ENCODE peak calls at places on chromosomes 13 and 19, in nine cellular contexts. J, M, K, G, H, W, T, B and D are unnamed samples.

GRCh38 chr19:48394331-48395169 is 1.1 kb downstream of the GRIN2D start:
- DNase-seq in B (no peak), M (no peak), T (no peak), W (no peak), G (no peak), J (peak), K (no peak), H (no peak), D (no peak)

GRCh38 chr13:32086791-32087441 is 55.3 kb downstream of the FRY start:
- DNase-seq in B (no peak), K (no peak), T (peak), G (no peak), M (no peak), H (no peak), W (no peak), J (no peak), D (no peak)

GRCh38 chr13:113989585-113990300 is 15.9 kb upstream of the C13orf46 start:
- DNase-seq in M (no peak), J (no peak), B (peak), W (no peak), G (no peak), T (no peak), H (no peak), K (no peak), D (no peak)

GRCh38 chr19:794989-795658 is 2.1 kb upstream of the PTBP1 start:
- DNase-seq in B (no peak), H (no peak), J (peak), T (no peak), W (no peak), G (no peak), K (no peak), M (no peak), D (no peak)

GRCh38 chr13:112808377-112809140 is 118.7 kb downstream of the ATP11A start:
- DNase-seq in J (no peak), M (no peak), G (no peak), W (no peak), T (no peak), K (no peak), B (no peak), H (no peak), D (no peak)

GRCh38 chr19:53102701-53103140 is 501 bp downstream of the ZNF160 start:
- DNase-seq in H (no peak), W (peak), G (no peak), K (peak), T (peak), M (no peak), J (no peak), B (peak), D (peak)

GRCh38 chr13:43786766-43787517 is at the start of gene ENOX1:
- DNase-seq in K (peak), H (peak), G (no peak), B (peak), J (peak), W (peak), M (no peak), T (peak), D (peak)

GRCh38 chr13:72255908-72256307 is 388.9 kb upstream of the DACH1 start:
- DNase-seq in H (no peak), T (peak), W (peak), G (no peak), B (no peak), K (peak), M (no peak), J (peak), D (peak)

GRCh38 chr13:47455581-47455980 is 545.5 kb downstream of the SUCLA2 start:
- DNase-seq in K (peak), H (no peak), W (no peak), G (no peak), J (no peak), B (no peak), T (peak), M (no peak), D (peak)

GRCh38 chr19:54451331-54451871 is 2.4 kb downstream of the LENG8 start:
- DNase-seq in J (no peak), K (no peak), T (peak), M (no peak), G (no peak), H (no peak), W (peak), B (peak), D (no peak)

GRCh38 chr19:44582581-44583265 is 30.6 kb upstream of the IGSF23 start:
- DNase-seq in M (no peak), T (peak), W (no peak), B (no peak), H (no peak), K (peak), G (no peak), J (peak), D (peak)
- TF ChIP-seq CTCF in M (no peak), T (peak), W (peak), B (peak), H (peak), K (peak), G (peak), J (peak), D (peak)

GRCh38 chr19:42081584-42082258 is 5.8 kb downstream of the ZNF574 start:
- DNase-seq in H (no peak), G (no peak), T (peak), M (no peak), B (no peak), K (peak), W (peak), J (no peak), D (peak)
- TF ChIP-seq CTCF in H (peak), G (peak), T (peak), M (peak), B (no peak), K (peak), W (peak), J (peak), D (peak)

GRCh38 chr13:66714795-66715194 is 515.3 kb downstream of the PCDH9 start:
- DNase-seq in K (no peak), B (no peak), T (peak), W (no peak), M (no peak), G (no peak), H (no peak), J (no peak), D (no peak)
- TF ChIP-seq CTCF in K (peak), B (no peak), T (no peak), W (no peak), M (no peak), G (peak), H (no peak), J (peak), D (peak)

DNA sequence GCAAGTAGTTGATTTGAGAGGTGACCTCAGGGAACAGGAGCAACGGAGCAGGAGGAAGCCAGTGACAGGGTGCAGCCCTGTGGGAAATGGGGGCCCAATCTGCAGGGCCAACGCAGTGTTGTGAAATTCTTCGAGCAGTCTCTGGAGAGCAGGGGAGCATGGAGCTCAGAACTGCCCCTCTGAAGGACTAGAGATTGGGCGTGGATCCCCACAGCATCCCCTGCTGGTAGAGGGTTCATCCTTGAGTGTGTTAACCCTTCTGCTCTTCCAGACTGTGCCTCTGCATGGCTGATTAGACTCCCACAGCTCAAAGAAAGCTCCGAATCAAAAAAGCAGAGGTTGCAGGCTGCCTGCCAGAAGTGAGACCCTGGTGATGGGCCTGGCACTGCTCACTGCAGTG is 77.9 kb upstream of the UQCRFS1 start:
- DNase-seq in K (no peak), T (no peak), J (no peak), B (no peak), H (no peak), W (no peak), G (no peak), M (no peak), D (no peak)
- TF ChIP-seq CTCF in K (no peak), T (no peak), J (peak), B (no peak), H (no peak), W (no peak), G (no peak), M (no peak), D (no peak)

GRCh38 chr19:55563261-55563690 is 17.4 kb downstream of the ZNF579 start:
- DNase-seq in B (no peak), T (no peak), K (peak), H (no peak), M (no peak), W (no peak), J (no peak), G (no peak), D (no peak)

DNA sequence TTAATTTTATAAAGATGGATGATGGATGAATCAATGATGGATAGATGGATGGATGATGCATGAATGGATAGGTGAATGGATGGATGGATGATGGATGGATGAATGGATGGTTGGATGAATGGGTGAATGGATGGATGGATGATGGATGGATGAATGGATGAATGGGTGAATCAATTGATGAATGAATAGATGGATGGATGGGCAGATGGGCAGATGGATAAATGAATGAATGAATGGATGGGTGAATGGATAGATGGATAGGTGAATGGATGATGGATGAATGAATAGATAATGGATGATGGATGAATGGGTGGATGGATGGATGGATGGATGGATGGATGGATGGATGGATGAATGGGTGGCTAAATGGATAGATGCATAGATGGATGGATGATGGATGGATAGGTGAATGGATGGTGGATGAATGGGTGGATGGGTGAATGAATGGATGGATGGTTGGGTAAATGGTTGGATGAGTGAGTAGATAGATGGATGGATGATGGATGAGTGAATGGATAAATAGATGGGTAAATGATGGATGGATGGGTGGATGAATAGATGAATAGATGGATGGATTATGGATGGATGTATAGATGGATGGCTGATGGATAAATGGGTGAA is 12.8 kb downstream of the ZNF579 start:
- DNase-seq in J (no peak), K (no peak), H (no peak), G (no peak), M (no peak), B (no peak), T (no peak), W (no peak), D (no peak)
- TF ChIP-seq CTCF in J (no peak), K (no peak), H (no peak), G (no peak), M (no peak), B (no peak), T (no peak), W (no peak), D (no peak)

DNA sequence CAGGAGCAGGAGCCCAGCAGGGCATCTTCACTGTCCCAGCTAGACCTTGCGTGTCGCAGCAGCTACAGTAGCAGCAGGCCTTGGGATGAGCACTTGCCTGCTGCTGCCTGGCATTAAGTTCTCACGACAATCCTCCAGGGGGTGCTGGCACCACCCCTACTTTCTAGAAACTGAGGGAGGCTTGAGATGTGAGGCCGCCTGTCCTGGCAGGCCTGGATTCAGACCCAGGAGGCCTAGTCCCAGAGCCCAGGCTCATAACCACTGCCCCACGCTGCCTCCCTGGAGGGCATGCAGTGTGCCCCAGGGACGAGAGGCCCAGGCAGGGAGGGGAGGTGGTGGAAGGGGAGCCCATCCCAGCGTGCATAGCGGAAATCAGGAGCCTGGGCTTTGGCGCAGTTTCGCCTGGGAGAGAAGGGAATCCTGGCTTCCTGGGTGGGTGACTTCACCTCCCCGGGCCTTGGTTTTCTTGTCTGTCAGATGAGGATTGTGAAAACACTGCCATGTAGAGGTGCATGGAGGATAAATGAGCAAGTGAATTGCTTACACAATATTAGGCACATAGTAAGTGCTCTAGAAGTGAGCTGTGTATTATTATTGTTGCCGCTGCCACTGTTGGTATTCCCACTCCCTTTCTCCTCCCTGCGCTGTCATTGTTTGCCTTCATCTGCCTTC is 26.1 kb downstream of the PPP5C start:
- DNase-seq in M (no peak), B (no peak), W (peak), K (peak), T (peak), G (no peak), J (peak), H (no peak), D (peak)
- TF ChIP-seq CTCF in M (no peak), B (no peak), W (peak), K (peak), T (peak), G (peak), J (peak), H (peak), D (peak)

DNA sequence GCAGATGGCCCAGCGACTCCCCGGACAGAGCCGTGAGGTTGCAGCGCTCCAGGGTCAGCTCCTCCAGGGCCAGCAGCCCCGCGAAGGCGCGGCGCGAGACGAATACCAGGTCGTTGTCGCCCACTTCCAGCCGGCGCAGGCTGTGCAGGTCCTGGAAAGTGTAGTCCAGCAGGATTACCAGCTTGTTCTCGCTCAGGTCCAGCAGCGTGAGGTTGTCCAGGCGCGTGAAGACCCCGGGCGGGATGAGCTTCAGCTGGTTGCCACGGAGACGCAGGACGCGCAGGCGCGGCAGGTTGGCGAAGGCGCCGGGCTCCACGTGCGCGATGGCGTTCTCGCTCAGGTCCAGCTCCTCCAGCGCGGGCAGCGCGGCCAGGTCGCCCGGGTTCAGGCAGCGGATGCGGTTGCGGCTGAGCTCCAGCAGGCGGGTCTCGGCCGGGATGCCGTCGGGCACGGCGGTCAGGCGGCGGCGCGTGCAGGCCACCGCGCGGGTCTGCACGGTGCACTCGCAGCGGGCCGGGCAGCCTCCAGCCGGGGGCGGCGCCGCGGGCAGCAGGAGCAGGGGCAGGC is 9.3 kb upstream of the PEAK3 start:
- DNase-seq in W (no peak), B (peak), H (no peak), J (peak), M (no peak), K (no peak), T (no peak), G (no peak), D (no peak)
- TF ChIP-seq CTCF in W (no peak), B (no peak), H (no peak), J (peak), M (no peak), K (no peak), T (no peak), G (no peak), D (no peak)

GRCh38 chr13:87259479-87260083 is 411.6 kb upstream of the SLITRK5 start:
- DNase-seq in J (peak), K (no peak), H (no peak), M (no peak), W (no peak), G (no peak), B (no peak), T (no peak), D (peak)
- TF ChIP-seq CTCF in J (peak), K (peak), H (peak), M (no peak), W (peak), G (no peak), B (no peak), T (no peak), D (peak)

DNA sequence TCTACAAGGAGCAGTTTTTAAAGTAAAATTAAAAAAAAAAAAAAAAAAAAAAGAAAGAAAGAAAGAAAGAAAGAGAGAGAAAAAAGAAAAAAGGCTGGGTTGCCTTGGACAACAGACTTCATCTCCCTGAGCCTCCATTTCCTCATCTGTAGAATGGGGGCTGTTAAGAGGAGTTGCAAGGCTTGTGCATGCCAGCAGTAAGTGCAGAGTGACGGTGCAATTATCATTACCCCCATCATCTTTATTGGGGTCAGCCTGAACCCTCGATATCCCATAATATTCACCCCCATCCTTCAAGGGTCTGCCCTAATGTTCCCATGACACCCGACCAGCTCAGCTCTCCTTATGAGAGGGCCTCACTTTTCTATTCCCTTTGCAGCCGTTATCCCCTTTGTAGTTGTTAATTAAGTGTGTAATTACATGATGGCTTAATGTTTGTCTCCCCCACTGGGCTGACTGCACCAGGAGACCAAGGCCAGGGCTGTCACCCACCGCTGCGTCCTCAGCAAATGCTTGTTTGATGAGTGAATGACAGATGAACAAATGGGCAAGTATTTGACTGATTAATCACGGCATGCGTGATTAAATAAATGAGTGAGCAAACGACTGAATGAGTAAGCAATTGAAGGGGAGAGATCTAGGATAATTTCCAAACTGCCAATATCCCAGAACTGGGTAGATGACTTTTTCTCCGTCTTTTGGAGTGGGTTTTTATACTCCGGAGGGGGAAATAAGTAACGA is 10.1 kb downstream of the FOSB start:
- DNase-seq in G (no peak), W (no peak), K (no peak), M (no peak), J (no peak), B (no peak), T (no peak), H (no peak), D (no peak)
- TF ChIP-seq CTCF in G (no peak), W (no peak), K (no peak), M (no peak), J (no peak), B (no peak), T (no peak), H (no peak), D (no peak)